ENCODE peak calls at places on chromosomes 6 and 20, in nine cellular contexts. M, K, V, J, E, C, W, F and Y are unnamed samples.
A peak's percentile ranks its signal among the peaks of the same experiment; 100 is the strongest.

GRCh38 chr6:38141045-38141444 is 321.5 kb downstream of the ZFAND3 start:
- DNase-seq in M (no peak), K (no peak), V (no peak), J (no peak), E (no peak), C (no peak), W (no peak), F (no peak), Y (no peak)

GRCh38 chr20:16346956-16347355 is 226.3 kb downstream of the KIF16B start:
- DNase-seq in M (no peak), K (no peak), V (no peak), J (no peak), E (no peak), C (no peak), W (no peak), F (no peak), Y (no peak)

GRCh38 chr20:50824137-50824536 is 29.3 kb downstream of the BCAS4 start:
- DNase-seq in M (peak; percentile 93), K (no peak), V (peak; percentile 71), J (no peak), E (peak; percentile 68), C (no peak), W (peak; percentile 81), F (no peak), Y (no peak)

GRCh38 chr6:136551103-136551502 is 881 bp upstream of the MAP7 start:
- DNase-seq in M (no peak), K (no peak), V (no peak), J (no peak), E (no peak), C (no peak), W (no peak), F (no peak), Y (no peak)

GRCh38 chr20:7859371-7859802 is 80.9 kb downstream of the HAO1 start:
- DNase-seq in M (peak; percentile 79), K (no peak), V (no peak), J (no peak), E (no peak), C (no peak), W (peak; percentile 74), F (peak; percentile 21), Y (no peak)

GRCh38 chr6:39884696-39885095 is 49.6 kb downstream of the MOCS1 start:
- DNase-seq in M (peak; percentile 50), K (no peak), V (no peak), J (no peak), E (no peak), C (no peak), W (peak; percentile 71), F (no peak), Y (no peak)

GRCh38 chr6:129498556-129498940 is 211.4 kb downstream of the ARHGAP18 start:
- DNase-seq in M (peak; percentile 79), K (no peak), V (no peak), J (no peak), E (no peak), C (no peak), W (peak; percentile 81), F (no peak), Y (no peak)

GRCh38 chr6:168865-169455 is 123.3 kb upstream of the DUSP22 start:
- DNase-seq in M (peak; percentile 62), K (no peak), V (no peak), J (no peak), E (no peak), C (peak; percentile 47), W (peak; percentile 58), F (no peak), Y (no peak)

GRCh38 chr6:12331951-12332749 is 42.0 kb downstream of the EDN1 start:
- DNase-seq in M (no peak), K (no peak), V (no peak), J (no peak), E (no peak), C (no peak), W (no peak), F (no peak), Y (no peak)

GRCh38 chr6:17341117-17341805 is 52.1 kb upstream of the CAP2 start:
- DNase-seq in M (no peak), K (no peak), V (no peak), J (no peak), E (no peak), C (no peak), W (no peak), F (no peak), Y (no peak)

GRCh38 chr20:4161447-4162251 is 146.3 kb upstream of the RNF24 start:
- DNase-seq in M (no peak), K (no peak), V (no peak), J (no peak), E (peak; percentile 86), C (no peak), W (no peak), F (no peak), Y (no peak)

GRCh38 chr6:40326689-40327404 is 260.3 kb downstream of the LRFN2 start:
- DNase-seq in M (no peak), K (no peak), V (no peak), J (no peak), E (no peak), C (no peak), W (no peak), F (no peak), Y (no peak)

GRCh38 chr6:121183742-121184141 is 150.5 kb downstream of the TBC1D32 start:
- DNase-seq in M (no peak), K (no peak), V (no peak), J (no peak), E (no peak), C (no peak), W (no peak), F (no peak), Y (no peak)

GRCh38 chr6:23003671-23004598 is 434.6 kb downstream of the HDGFL1 start:
- DNase-seq in M (peak; percentile 97), K (no peak), V (no peak), J (no peak), E (no peak), C (no peak), W (peak; percentile 23), F (no peak), Y (no peak)